ENCODE peak calls at places on chromosomes 4 and X, in six cellular contexts. C, U, J, B, P and I are unnamed samples. For H3K9me3 and H3K4me1, the result is how much of the 10 kb centered on the place peaks cover.

GRCh38 chrX:101407167-101407747 is 468 bp downstream of the GLA start:
- DNase-seq in B (no peak), P (no peak), C (no peak), J (no peak), U (no peak), I (peak)

GRCh38 chr4:115360441-115360840 is 247.0 kb upstream of the NDST4 start:
- DNase-seq in J (no peak), C (no peak), B (no peak), P (no peak), U (no peak), I (no peak)

GRCh38 chrX:99798951-99799350 is 611.1 kb downstream of the PCDH19 start:
- DNase-seq in J (no peak), U (no peak), B (no peak), P (no peak), C (no peak), I (no peak)

GRCh38 chr4:15232725-15233597 is 194.9 kb upstream of the C1QTNF7 start:
- DNase-seq in P (peak), J (no peak), B (no peak), C (no peak), U (no peak), I (no peak)

GRCh38 chrX:119004920-119005524 is 30.6 kb downstream of the LONRF3 start:
- DNase-seq in P (peak), J (peak), C (peak), U (peak), B (peak), I (peak)

GRCh38 chrX:32116047-32116446 is 1044.2 kb upstream of the FTHL17 start:
- DNase-seq in C (no peak), P (no peak), B (no peak), U (no peak), J (no peak), I (peak)

GRCh38 chrX:38805294-38806053 is 4.2 kb downstream of the MID1IP1 start:
- DNase-seq in P (peak), B (peak), J (peak), U (peak), C (peak), I (peak)

GRCh38 chr4:86055898-86056297 is 304.0 kb downstream of the MAPK10 start:
- DNase-seq in P (peak), J (no peak), U (no peak), B (no peak), C (no peak), I (no peak)

GRCh38 chr4:104017213-104017612 is 297.4 kb upstream of the TACR3 start:
- DNase-seq in B (no peak), P (no peak), U (no peak), C (no peak), J (no peak), I (no peak)

GRCh38 chrX:129957241-129958099 is 25.0 kb upstream of the BCORL1 start:
- DNase-seq in C (peak), P (peak), U (peak), J (no peak), B (peak), I (peak)

GRCh38 chr4:104693601-104694201 is 199.0 kb upstream of the CXXC4 start:
- DNase-seq in P (no peak), B (no peak), U (no peak), C (no peak), J (no peak), I (peak)

GRCh38 chr4:70895846-70896435 is 6.2 kb upstream of the MOB1B start:
- DNase-seq in P (peak), J (no peak), U (no peak), B (peak), C (no peak), I (no peak)

GRCh38 chr4:156347412-156348075 is 393.9 kb upstream of the CTSO start:
- DNase-seq in J (no peak), P (peak), U (no peak), C (no peak), B (no peak), I (no peak)

GRCh38 chrX:102712967-102713677 is 874 bp downstream of the GPRASP2 start:
- DNase-seq in P (peak), J (peak), C (no peak), U (peak), B (peak), I (peak)

GRCh38 chrX:153922932-153923857 is 2.9 kb downstream of the ARHGAP4 start:
- DNase-seq in C (no peak), U (peak), P (peak), B (peak), J (peak), I (peak)

GRCh38 chrX:151790421-151791160 is 56.0 kb downstream of the CNGA2 start:
- DNase-seq in B (no peak), C (no peak), J (no peak), U (no peak), P (no peak), I (no peak)

GRCh38 chr4:97496298-97496873 is 646.9 kb downstream of the STPG2 start:
- DNase-seq in B (no peak), P (peak), J (no peak), U (no peak), C (no peak), I (peak)
- H3K9me3 ChIP-seq in B (under half), P (under half), J (under half), U (under half), C (under half), I (under half)

GRCh38 chr4:39042365-39042764 is 10.2 kb upstream of the TMEM156 start:
- DNase-seq in J (no peak), C (no peak), P (no peak), U (no peak), B (no peak), I (no peak)

GRCh38 chr4:39032218-39033085 is at the start of gene TMEM156:
- DNase-seq in U (no peak), P (no peak), J (no peak), C (peak), B (no peak), I (no peak)

GRCh38 chr4:39036172-39036571 is 4.0 kb upstream of the TMEM156 start:
- DNase-seq in U (no peak), B (no peak), P (no peak), C (no peak), J (no peak), I (no peak)

GRCh38 chr4:39039108-39039507 is 6.9 kb upstream of the TMEM156 start:
- DNase-seq in U (no peak), J (no peak), C (no peak), P (no peak), B (no peak), I (no peak)

GRCh38 chr4:39037491-39037825 is 5.2 kb upstream of the TMEM156 start:
- DNase-seq in P (peak), C (no peak), B (no peak), J (no peak), U (no peak), I (no peak)
- H3K4me1 ChIP-seq in P (under half), C (under half), B (under half), J (under half), U (under half), I (under half)

DNA sequence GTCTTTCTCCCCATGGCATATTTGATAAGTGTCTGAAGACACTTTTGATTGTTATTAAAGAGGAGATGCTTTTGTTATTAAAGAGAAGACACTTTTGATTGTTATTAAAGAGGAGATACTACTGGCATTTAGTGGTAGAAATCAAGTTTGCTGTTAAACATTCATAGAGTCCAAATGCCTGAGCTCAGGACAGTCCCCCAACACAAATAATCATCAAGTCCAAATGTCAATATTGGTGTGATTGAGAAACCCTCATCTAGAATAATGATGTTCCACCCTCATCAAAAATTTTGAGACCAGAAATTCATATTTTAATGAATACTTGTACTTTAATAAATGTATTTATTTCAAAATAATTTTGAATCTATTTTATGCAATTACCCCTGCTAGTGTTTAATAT is 1412.9 kb upstream of the PCDH7 start:
- DNase-seq in C (no peak), J (no peak), B (no peak), P (no peak), U (no peak), I (no peak)
- H3K9me3 ChIP-seq in C (under half), J (under half), B (under half), P (under half), U (under half), I (under half)

DNA sequence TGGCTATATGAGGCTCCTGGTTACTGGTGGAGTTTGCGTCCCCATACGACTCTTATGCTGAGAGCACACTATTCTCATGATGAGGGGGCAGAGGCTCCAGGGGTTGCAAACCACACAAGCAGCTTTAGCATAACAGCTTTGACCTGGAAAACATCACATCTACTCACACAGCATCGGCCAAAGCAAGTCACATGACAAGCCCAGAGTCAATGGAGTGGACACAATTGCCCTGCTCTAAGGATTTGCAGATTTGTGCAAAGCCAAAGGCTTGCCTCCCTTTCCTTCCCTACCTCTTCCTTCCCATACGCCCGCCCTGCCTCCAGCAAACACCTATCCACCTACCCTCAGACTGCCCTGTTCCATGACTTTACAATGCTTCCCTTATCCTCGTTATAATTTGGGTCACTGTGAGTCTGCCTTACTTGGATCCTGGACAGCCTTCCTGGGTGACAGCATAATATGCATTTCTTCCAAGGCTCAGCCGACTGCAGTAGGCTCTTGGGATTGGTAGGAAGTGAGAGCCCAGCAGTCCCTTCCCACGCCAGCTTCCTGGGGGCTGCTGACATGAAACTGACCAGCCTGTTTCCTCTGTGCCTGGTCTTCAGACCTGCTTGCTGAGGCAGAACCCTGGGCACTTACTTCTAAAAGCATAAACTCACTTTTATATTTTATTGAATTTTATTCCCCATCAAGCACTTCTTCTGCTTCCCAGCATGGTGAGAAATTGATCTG is 208.2 kb upstream of the PSAPL1 start:
- DNase-seq in B (no peak), C (no peak), J (no peak), P (no peak), U (no peak), I (no peak)
- H3K4me1 ChIP-seq in B (under half), C (under half), J (under half), P (under half), U (under half), I (under half)

DNA sequence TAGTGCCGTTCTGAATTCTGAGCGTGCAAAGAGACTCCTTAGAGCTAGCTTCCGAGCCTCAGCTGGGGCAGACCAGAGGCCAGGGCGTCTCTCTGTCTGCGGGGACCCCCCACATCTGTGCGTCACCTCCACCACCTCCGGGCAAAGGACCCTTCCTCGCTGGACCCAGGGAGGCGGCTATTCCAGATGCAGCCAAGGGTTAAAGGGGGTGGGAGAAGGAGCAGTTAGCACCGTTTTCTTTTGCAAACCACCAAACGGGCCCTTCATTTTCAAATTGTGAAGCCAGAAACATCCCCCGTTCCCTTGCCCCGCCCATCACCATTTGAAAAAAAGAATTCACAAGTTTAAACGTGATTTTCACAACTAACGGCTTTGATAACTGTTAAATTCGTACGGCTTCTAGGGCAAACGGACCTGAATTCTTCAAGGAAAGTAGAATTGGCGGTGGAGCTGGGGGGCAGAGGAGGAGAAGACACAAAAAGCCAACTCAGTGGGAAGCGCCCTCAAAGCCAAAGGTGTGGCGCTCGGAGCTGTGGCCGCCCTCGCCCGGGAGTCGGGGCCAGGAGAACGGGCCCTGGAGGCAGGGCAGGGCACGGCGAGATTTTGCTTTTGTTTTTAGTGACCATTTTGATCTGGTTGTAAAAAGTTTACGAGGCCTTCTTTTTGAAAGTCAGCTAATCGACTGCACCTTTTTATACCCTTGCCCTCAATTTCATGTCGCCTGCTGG is 3.3 kb upstream of the PDGFRA start:
- DNase-seq in J (no peak), P (peak), C (no peak), U (no peak), B (no peak), I (no peak)
- H3K9me3 ChIP-seq in J (under half), P (under half), C (under half), U (under half), B (under half), I (under half)